ENCODE peak calls at places on chromosomes 6 and 20, in five cellular contexts. H, J, O, P and A are unnamed samples.

GRCh38 chr6:14974372-14974771 is 271.5 kb upstream of the JARID2 start:
- DNase-seq in H (no peak), J (no peak), P (no peak), O (no peak), A (no peak)

GRCh38 chr6:118893095-118893881 is 664 bp upstream of the ASF1A start:
- DNase-seq in P (peak), J (peak), O (peak), H (peak), A (peak)

GRCh38 chr6:53201270-53201669 is 52.6 kb upstream of the GCM1 start:
- DNase-seq in P (no peak), J (no peak), H (no peak), O (no peak), A (no peak)

GRCh38 chr6:32168807-32169206 is 4.4 kb downstream of the EGFL8 start:
- DNase-seq in J (no peak), P (no peak), H (no peak), O (no peak), A (no peak)

GRCh38 chr6:8549381-8549780 is 114.0 kb upstream of the SLC35B3 start:
- DNase-seq in P (no peak), J (no peak), O (no peak), H (no peak), A (no peak)

GRCh38 chr6:36131517-36132220 is 1.4 kb downstream of the MAPK13 start:
- DNase-seq in P (no peak), J (peak), H (no peak), O (peak), A (no peak)

GRCh38 chr6:111159628-111160027 is 72.3 kb downstream of the SLC16A10 start:
- DNase-seq in J (no peak), P (no peak), H (no peak), O (no peak), A (no peak)

GRCh38 chr6:45044510-45045252 is 283.4 kb upstream of the RUNX2 start:
- DNase-seq in J (no peak), P (no peak), H (no peak), O (no peak), A (no peak)

GRCh38 chr20:38256021-38256420 is 4.5 kb downstream of the KIAA1755 start:
- DNase-seq in O (no peak), P (no peak), H (no peak), J (no peak), A (no peak)

GRCh38 chr6:108133594-108134179 is 32.1 kb upstream of the NR2E1 start:
- DNase-seq in P (peak), H (peak), O (peak), J (no peak), A (peak)

GRCh38 chr6:70108230-70108629 is 194.7 kb downstream of the COL9A1 start:
- DNase-seq in P (peak), J (no peak), H (peak), O (no peak), A (no peak)

GRCh38 chr6:169788809-169789145 is 37.4 kb downstream of the ERMARD start:
- DNase-seq in J (no peak), H (no peak), P (no peak), O (no peak), A (no peak)

GRCh38 chr20:10282930-10283556 is 64.4 kb downstream of the SNAP25 start:
- DNase-seq in J (no peak), P (no peak), O (no peak), H (no peak), A (no peak)

GRCh38 chr6:130587778-130588520 is 222.1 kb downstream of the TMEM200A start:
- DNase-seq in P (no peak), H (no peak), O (no peak), J (no peak), A (no peak)